ENCODE peak calls at places on chromosome 11, in five cellular contexts. D, Z, N, L and X are unnamed samples.

GRCh38 chr11:130390071-130390758 is 38.2 kb downstream of the ADAMTS8 start:
- DNase-seq in D (no peak), N (no peak), Z (no peak), L (no peak), X (no peak)

GRCh38 chr11:17221968-17222367 is 14.2 kb upstream of the PIK3C2A start:
- DNase-seq in L (no peak), N (no peak), D (no peak), Z (no peak), X (no peak)

GRCh38 chr11:1639102-1639620 is 9.6 kb downstream of the KRTAP5-5 start:
- DNase-seq in D (no peak), N (no peak), L (no peak), Z (no peak), X (no peak)

GRCh38 chr11:87473174-87473573 is 435.4 kb downstream of the TMEM135 start:
- DNase-seq in D (no peak), N (no peak), L (no peak), Z (no peak), X (no peak)

GRCh38 chr11:34787899-34788298 is 128.3 kb downstream of the APIP start:
- DNase-seq in D (no peak), L (no peak), N (no peak), Z (no peak), X (no peak)

GRCh38 chr11:133082851-133083488 is 449.3 kb downstream of the OPCML start:
- DNase-seq in D (peak), N (no peak), L (peak), Z (peak), X (peak)

GRCh38 chr11:131488208-131488607 is 117.8 kb downstream of the NTM start:
- DNase-seq in Z (no peak), N (no peak), D (no peak), L (no peak), X (no peak)

GRCh38 chr11:120376547-120377182 is 40.5 kb downstream of the ARHGEF12 start:
- DNase-seq in Z (no peak), L (no peak), N (no peak), D (no peak), X (no peak)

GRCh38 chr11:697028-697491 is 1.4 kb downstream of the TMEM80 start:
- DNase-seq in D (peak), N (no peak), Z (no peak), L (no peak), X (peak)

GRCh38 chr11:29119116-29119515 is 897.7 kb downstream of the KCNA4 start:
- DNase-seq in Z (no peak), D (no peak), N (no peak), L (no peak), X (no peak)